ENCODE peak calls at places on chromosomes 12 and 14, in five cellular contexts. O is uterus, E is lung, P is pancreas, U is breast epithelium. S is an unnamed sample.
A peak's percentile ranks its signal among the peaks of the same experiment; 100 is the strongest.

GRCh38 chr14:59267046-59267445 is 78.6 kb downstream of the DAAM1 start:
- DNase-seq in U (no peak), O (no peak), P (no peak), E (no peak), S (no peak)

GRCh38 chr12:67068773-67069450 is 200.2 kb upstream of the CAND1 start:
- DNase-seq in P (peak; percentile 59), O (peak; percentile 38), E (no peak), U (no peak), S (no peak)

GRCh38 chr12:71061451-71061850 is 96.3 kb downstream of the TSPAN8 start:
- DNase-seq in P (no peak), E (no peak), U (no peak), O (no peak), S (no peak)

GRCh38 chr12:29043069-29043468 is 106.0 kb upstream of the FAR2 start:
- DNase-seq in O (no peak), E (no peak), P (no peak), U (no peak), S (no peak)

GRCh38 chr12:87469295-87469694 is 559.9 kb downstream of the C12orf50 start:
- DNase-seq in E (no peak), O (no peak), U (no peak), P (no peak), S (no peak)

GRCh38 chr12:92993259-92993658 is 64.2 kb upstream of the EEA1 start:
- DNase-seq in E (no peak), U (no peak), O (no peak), P (no peak), S (no peak)

GRCh38 chr12:42960087-42960527 is 370.6 kb upstream of the PRICKLE1 start:
- DNase-seq in E (no peak), P (no peak), U (peak; percentile 41), O (no peak), S (no peak)

GRCh38 chr12:51323966-51324895 is at the start of gene BIN2:
- DNase-seq in U (no peak), P (peak; percentile 32), E (peak; percentile 42), O (peak; percentile 18), S (no peak)

GRCh38 chr12:107318804-107319535 is 225.6 kb upstream of the CRY1 start:
- DNase-seq in U (peak; percentile 20), O (no peak), E (no peak), P (peak; percentile 29), S (no peak)

GRCh38 chr12:42696424-42697149 is 107.0 kb upstream of the PRICKLE1 start:
- DNase-seq in O (peak; percentile 94), P (no peak), U (peak; percentile 65), E (peak; percentile 73), S (no peak)

GRCh38 chr12:9617124-9617523 is 9.4 kb upstream of the KLRB1 start:
- DNase-seq in E (no peak), U (no peak), O (no peak), P (no peak), S (no peak)
- H3K27ac ChIP-seq in E (no peak overlapping the region), U (no peak overlapping the region), O (no peak overlapping the region), P (no peak overlapping the region), S (no peak overlapping the region)

GRCh38 chr12:54588110-54588831 is at the start of gene PPP1R1A:
- DNase-seq in U (no peak), P (no peak), O (no peak), E (no peak), S (no peak)
- H3K27ac ChIP-seq in U (no peak within 1 kb of the TSS), P (no peak within 1 kb of the TSS), O (peak within 1 kb of the TSS; percentile 28), E (peak within 1 kb of the TSS; percentile 27), S (no peak within 1 kb of the TSS)

GRCh38 chr14:96051642-96052540 is 12.7 kb downstream of the C14orf132 start:
- DNase-seq in O (no peak), U (no peak), P (no peak), E (no peak), S (no peak)

GRCh38 chr14:96052541-96053105 is 13.5 kb downstream of the C14orf132 start:
- DNase-seq in E (no peak), U (no peak), O (no peak), P (no peak), S (no peak)

GRCh38 chr14:96054661-96055060 is 15.5 kb downstream of the C14orf132 start:
- DNase-seq in E (no peak), O (no peak), P (peak; percentile 1), U (no peak), S (no peak)

GRCh38 chr14:96053600-96054381 is 14.6 kb downstream of the C14orf132 start:
- DNase-seq in E (no peak), U (no peak), P (peak; percentile 20), O (peak; percentile 78), S (peak; percentile 56)

GRCh38 chr14:96053236-96053599 is 14.1 kb downstream of the C14orf132 start:
- DNase-seq in O (no peak), P (no peak), E (no peak), U (no peak), S (no peak)
- H3K27ac ChIP-seq in O (peak overlapping the region; percentile 91), P (no peak overlapping the region), E (no peak overlapping the region), U (peak overlapping the region; percentile 66), S (peak overlapping the region; percentile 69)

GRCh38 chr14:29558516-29558915 is 369.1 kb downstream of the PRKD1 start:
- DNase-seq in E (no peak), P (no peak), U (no peak), O (no peak), S (no peak)
- H3K27ac ChIP-seq in E (no peak overlapping the region), P (no peak overlapping the region), U (no peak overlapping the region), O (no peak overlapping the region), S (no peak overlapping the region)

S was measured in substantia nigra.